ENCODE peak calls at places on chromosome 13, in nine cellular contexts. P, X, G, F, Z, O, K, U and Y are unnamed samples.

GRCh38 chr13:56558698-56559320 is 581.9 kb upstream of the PRR20A start:
- DNase-seq in X (no peak), F (no peak), O (no peak), P (no peak), K (no peak), G (no peak), Z (no peak), U (no peak), Y (no peak)

GRCh38 chr13:64274481-64275217 is 2859.0 kb upstream of the PCDH20 start:
- DNase-seq in K (no peak), F (no peak), P (no peak), X (peak; percentile 78), U (no peak), Z (no peak), G (peak; percentile 0), O (no peak), Y (no peak)

GRCh38 chr13:113584870-113585671 is 518 bp downstream of the TFDP1 start:
- DNase-seq in P (no peak), X (no peak), O (no peak), K (peak; percentile 22), G (no peak), Z (no peak), F (peak; percentile 57), U (peak; percentile 22), Y (peak; percentile 33)

GRCh38 chr13:29907670-29908069 is 57.3 kb upstream of the UBL3 start:
- DNase-seq in X (no peak), O (no peak), Z (no peak), G (no peak), U (no peak), K (no peak), P (no peak), F (no peak), Y (no peak)

GRCh38 chr13:84959818-84960217 is 839.4 kb downstream of the SLITRK6 start:
- DNase-seq in P (no peak), K (no peak), O (no peak), X (no peak), F (no peak), G (no peak), Z (no peak), U (no peak), Y (no peak)

GRCh38 chr13:106796280-106797047 is 228.5 kb upstream of the ARGLU1 start:
- DNase-seq in O (no peak), X (no peak), P (no peak), K (no peak), U (no peak), G (no peak), F (no peak), Z (no peak), Y (no peak)

GRCh38 chr13:86810385-86810784 is 860.8 kb upstream of the SLITRK5 start:
- DNase-seq in P (no peak), O (no peak), G (no peak), K (no peak), Z (no peak), U (no peak), X (no peak), F (no peak), Y (no peak)

GRCh38 chr13:49731766-49732165 is 40.5 kb upstream of the EBPL start:
- DNase-seq in G (peak; percentile 38), P (no peak), Z (peak; percentile 32), U (no peak), K (peak; percentile 82), F (no peak), X (peak; percentile 81), O (no peak), Y (no peak)

GRCh38 chr13:31111136-31111535 is 50.6 kb downstream of the HSPH1 start:
- DNase-seq in F (no peak), O (no peak), K (no peak), X (peak; percentile 68), U (no peak), Z (no peak), G (peak; percentile 20), P (no peak), Y (no peak)

GRCh38 chr13:23921451-23921888 is 24.2 kb upstream of the C1QTNF9B start:
- DNase-seq in U (no peak), F (no peak), Z (no peak), O (no peak), G (peak; percentile 6), K (peak; percentile 62), P (no peak), X (peak; percentile 73), Y (no peak)

GRCh38 chr13:84870190-84870589 is 929.0 kb downstream of the SLITRK6 start:
- DNase-seq in P (no peak), F (no peak), G (no peak), K (no peak), O (no peak), U (no peak), X (no peak), Z (no peak), Y (no peak)

GRCh38 chr13:94093652-94094310 is 385.7 kb downstream of the DCT start:
- DNase-seq in U (no peak), X (no peak), G (no peak), K (peak; percentile 59), P (no peak), Z (no peak), O (no peak), F (no peak), Y (no peak)

GRCh38 chr13:51844862-51845573 is at the start of gene TMEM272:
- DNase-seq in O (peak; percentile 61), G (no peak), K (peak; percentile 28), U (peak; percentile 69), F (peak; percentile 71), X (peak; percentile 20), Z (no peak), P (peak; percentile 44), Y (peak; percentile 80)

GRCh38 chr13:105627270-105627669 is 908.2 kb downstream of the EFNB2 start:
- DNase-seq in G (no peak), P (no peak), O (no peak), U (no peak), Z (no peak), K (peak; percentile 6), F (no peak), X (peak; percentile 6), Y (no peak)

GRCh38 chr13:104773775-104774174 is 1707.6 kb upstream of the SLC10A2 start:
- DNase-seq in K (peak; percentile 30), U (no peak), Z (peak; percentile 7), X (peak; percentile 55), O (no peak), F (no peak), P (no peak), G (peak; percentile 21), Y (no peak)

GRCh38 chr13:105327727-105328126 is 1207.7 kb downstream of the EFNB2 start:
- DNase-seq in F (no peak), U (no peak), G (no peak), Z (no peak), X (peak; percentile 69), P (no peak), K (peak; percentile 2), O (no peak), Y (no peak)

DNA sequence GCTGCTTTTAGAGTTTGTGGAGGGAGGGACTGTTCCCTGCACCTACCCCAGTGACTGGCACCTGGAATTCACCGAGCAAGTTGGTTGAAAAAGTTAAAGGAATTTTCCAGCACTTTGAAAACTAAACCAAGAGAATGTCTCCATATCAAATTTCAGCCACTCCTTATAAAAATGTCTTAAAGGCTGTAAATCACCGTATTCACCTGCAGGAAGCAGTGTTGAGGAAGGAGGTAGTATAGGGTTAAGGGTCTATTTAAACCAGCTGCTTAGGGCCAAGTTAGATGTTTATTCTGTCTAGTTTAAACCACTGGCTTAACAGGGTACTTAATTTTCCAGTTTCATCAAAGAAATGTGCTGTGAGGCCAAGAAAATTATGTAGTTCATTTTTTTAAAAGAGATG is 3.8 kb upstream of the RAB20 start:
- DNase-seq in P (no peak), F (no peak), O (no peak), Z (no peak), G (no peak), X (no peak), U (no peak), K (no peak), Y (no peak)
- TF ChIP-seq CTCF in P (no peak), F (no peak), O (no peak), Z (no peak), G (peak; percentile 13), X (peak; percentile 9), U (no peak), K (no peak), Y (no peak)

GRCh38 chr13:77437267-77437666 is 98.2 kb upstream of the SCEL start:
- DNase-seq in F (no peak), Z (no peak), P (no peak), K (no peak), G (no peak), X (no peak), U (no peak), O (no peak), Y (no peak)
- TF ChIP-seq CTCF in F (no peak), Z (no peak), P (no peak), K (no peak), G (no peak), X (no peak), U (no peak), O (no peak), Y (no peak)

DNA sequence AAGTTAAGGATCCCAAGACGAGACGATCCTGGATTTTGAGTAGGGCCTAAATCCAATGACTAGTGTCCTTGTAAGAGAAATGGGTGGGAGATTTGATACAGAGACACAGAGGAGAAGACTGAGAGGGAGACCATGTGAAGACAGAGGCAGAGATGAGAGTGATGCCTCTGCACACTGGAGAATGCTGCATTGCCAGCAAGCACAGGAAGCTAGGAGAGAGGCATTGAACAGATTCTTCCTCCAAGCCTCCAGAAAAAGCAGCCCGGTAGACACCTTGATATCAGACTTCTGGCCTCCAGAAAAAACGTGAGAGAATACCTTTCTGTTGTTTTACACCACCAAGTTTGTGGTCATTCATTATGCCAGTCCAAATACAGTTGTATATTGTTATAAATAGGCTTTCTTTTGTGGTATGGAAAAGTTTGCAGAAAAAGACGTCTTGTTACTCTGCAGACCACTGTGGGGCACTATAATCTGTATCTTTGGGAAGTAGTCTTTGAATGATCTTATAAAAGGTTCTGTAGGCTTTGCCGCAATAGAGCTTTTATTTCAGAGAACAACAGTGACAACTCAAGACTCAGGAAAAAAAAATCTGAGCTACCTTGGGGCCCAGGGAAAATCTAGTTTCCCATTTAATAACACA is 17.9 kb upstream of the RFC3 start:
- DNase-seq in K (peak; percentile 58), O (no peak), G (no peak), P (no peak), U (no peak), F (no peak), Z (no peak), X (peak; percentile 48), Y (no peak)
- TF ChIP-seq CTCF in K (peak; percentile 53), O (peak; percentile 63), G (peak; percentile 53), P (no peak), U (no peak), F (no peak), Z (peak; percentile 64), X (peak; percentile 50), Y (no peak)

DNA sequence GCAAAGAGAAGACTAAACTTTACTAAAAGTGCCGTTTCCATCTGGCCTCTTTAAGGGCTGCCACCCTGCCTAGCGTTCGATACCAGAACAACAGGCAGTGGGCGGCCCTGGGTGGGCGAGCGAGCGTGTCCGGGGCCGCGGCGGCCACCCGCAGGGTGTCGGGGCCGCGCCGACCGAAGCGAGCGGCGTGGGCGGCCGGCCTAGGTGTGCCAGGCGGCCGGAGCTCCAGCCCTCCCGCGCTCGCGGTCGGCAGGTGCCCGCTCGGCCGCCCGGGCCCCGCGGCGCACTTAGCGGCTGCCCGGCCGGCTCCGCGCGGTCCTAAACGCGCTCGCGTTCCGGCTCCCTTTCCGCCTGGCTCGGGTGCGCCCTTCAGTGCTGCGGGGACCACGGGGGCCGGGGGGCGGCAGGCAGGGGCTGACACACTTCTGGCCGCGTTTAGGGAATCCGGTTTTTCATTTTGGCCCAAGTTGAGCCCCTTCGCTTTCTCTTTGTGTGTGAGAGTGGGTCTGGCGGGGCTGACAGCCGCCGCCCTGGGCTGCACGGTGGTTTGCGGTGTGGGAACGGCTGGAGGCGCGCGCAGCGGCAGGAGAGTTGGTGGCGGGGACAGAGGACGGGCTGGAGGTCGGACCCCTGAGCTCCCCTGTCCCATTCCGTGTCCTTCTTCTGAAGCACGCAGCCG is 2.9 kb downstream of the FGF9 start:
- DNase-seq in K (peak; percentile 32), O (peak; percentile 40), P (no peak), Z (no peak), U (peak; percentile 62), G (no peak), F (peak; percentile 81), X (peak; percentile 41), Y (peak; percentile 75)
- TF ChIP-seq CTCF in K (no peak), O (no peak), P (no peak), Z (peak; percentile 10), U (no peak), G (no peak), F (no peak), X (no peak), Y (peak; percentile 36)